ENCODE peak calls at places on chromosomes 12 and 14, in six cellular contexts. K is IMR-90, R is tibial artery, Z is keratinocyte, X is transverse colon, E is left ventricle myocardium inferior. I is an unnamed sample.

GRCh38 chr14:24368562-24369252 is 723 bp downstream of the NFATC4 start:
- DNase-seq in R (peak; percentile 81), Z (no peak), E (peak; percentile 52), K (peak; percentile 74), X (peak; percentile 45), I (no peak)

GRCh38 chr14:55706893-55707292 is 126.9 kb downstream of the KTN1 start:
- DNase-seq in K (peak; percentile 31), Z (no peak), X (no peak), E (no peak), R (no peak), I (no peak)

GRCh38 chr12:102917026-102917787 is at the start of gene PAH:
- DNase-seq in R (no peak), E (no peak), K (no peak), X (peak; percentile 35), Z (no peak), I (no peak)

GRCh38 chr14:67943947-67944346 is 124.4 kb downstream of the RAD51B start:
- DNase-seq in K (peak; percentile 87), Z (no peak), R (peak; percentile 79), X (peak; percentile 75), E (peak; percentile 18), I (no peak)

GRCh38 chr12:9363145-9363544 is 154.9 kb upstream of the PZP start:
- DNase-seq in X (no peak), R (no peak), Z (no peak), K (no peak), E (no peak), I (no peak)

GRCh38 chr12:64528616-64529015 is 76.7 kb downstream of the TBK1 start:
- DNase-seq in X (no peak), R (no peak), K (peak; percentile 20), E (no peak), Z (no peak), I (no peak)

GRCh38 chr12:110699591-110700445 is 10.9 kb upstream of the HVCN1 start:
- DNase-seq in K (no peak), R (no peak), X (no peak), Z (no peak), E (no peak), I (no peak)

GRCh38 chr14:23183479-23183878 is at the start of gene SLC7A8:
- DNase-seq in R (peak; percentile 83), E (peak; percentile 56), X (peak; percentile 67), K (no peak), Z (no peak), I (peak; percentile 20)

GRCh38 chr12:130027798-130028197 is 124.0 kb upstream of the TMEM132D start:
- DNase-seq in K (no peak), X (no peak), R (no peak), E (no peak), Z (no peak), I (no peak)

GRCh38 chr12:124765571-124766489 is 97.8 kb downstream of the SCARB1 start:
- DNase-seq in X (no peak), E (no peak), R (peak; percentile 85), Z (no peak), K (no peak), I (no peak)

GRCh38 chr12:89316705-89317139 is 35.6 kb downstream of the DUSP6 start:
- DNase-seq in X (no peak), K (no peak), Z (no peak), R (no peak), E (no peak), I (no peak)

GRCh38 chr14:33714527-33715222 is 236.2 kb downstream of the EGLN3 start:
- DNase-seq in E (no peak), K (no peak), X (no peak), R (no peak), Z (no peak), I (no peak)

GRCh38 chr14:100341301-100342031 is 18.3 kb downstream of the SLC25A47 start:
- DNase-seq in X (no peak), E (no peak), R (peak; percentile 83), Z (peak; percentile 11), K (peak; percentile 95), I (no peak)

GRCh38 chr12:3171195-3171591 is 94.0 kb downstream of the TSPAN9 start:
- DNase-seq in Z (no peak), X (no peak), K (peak; percentile 45), R (no peak), E (no peak), I (no peak)

GRCh38 chr14:83960832-83961512 is 1569.0 kb upstream of the FLRT2 start:
- DNase-seq in Z (no peak), E (no peak), X (no peak), R (no peak), K (no peak), I (no peak)

GRCh38 chr12:1518763-1519516 is 75.4 kb downstream of the FBXL14 start:
- DNase-seq in R (peak; percentile 54), K (peak; percentile 91), X (no peak), Z (peak; percentile 94), E (no peak), I (no peak)

GRCh38 chr14:60650382-60650961 is 1.2 kb upstream of the SIX1 start:
- DNase-seq in Z (no peak), X (no peak), R (no peak), E (no peak), K (peak; percentile 34), I (no peak)

GRCh38 chr14:105622329-105622955 is 96.1 kb downstream of the TMEM121 start:
- DNase-seq in R (no peak), E (no peak), X (no peak), K (no peak), Z (no peak), I (peak; percentile 34)

GRCh38 chr14:103155013-103155412 is 31.8 kb downstream of the TNFAIP2 start:
- DNase-seq in R (peak; percentile 88), E (peak; percentile 80), X (peak; percentile 34), Z (no peak), K (peak; percentile 13), I (no peak)

GRCh38 chr12:46795988-46796387 is 29.8 kb downstream of the SLC38A4 start:
- DNase-seq in K (no peak), R (no peak), E (no peak), Z (no peak), X (no peak), I (no peak)

GRCh38 chr12:67909091-67909531 is 80.1 kb upstream of the IFNG-AS1 start:
- DNase-seq in E (no peak), Z (no peak), K (peak; percentile 75), R (no peak), X (no peak), I (no peak)

GRCh38 chr12:108004368-108004767 is 124.7 kb upstream of the WSCD2 start:
- DNase-seq in K (no peak), R (no peak), Z (no peak), E (no peak), X (no peak), I (no peak)

GRCh38 chr12:12779529-12779928 is 5.9 kb upstream of the APOLD1 start:
- DNase-seq in X (no peak), Z (peak; percentile 63), K (peak; percentile 96), R (no peak), E (no peak), I (no peak)

GRCh38 chr12:50142993-50143392 is 24.2 kb downstream of the CERS5 start:
- DNase-seq in E (no peak), X (no peak), R (no peak), K (no peak), Z (no peak), I (no peak)

GRCh38 chr12:79006306-79006705 is 141.7 kb downstream of the SYT1 start:
- DNase-seq in E (no peak), R (no peak), X (no peak), Z (no peak), K (peak; percentile 21), I (no peak)
- TF ChIP-seq CTCF in E (no peak), R (no peak), X (no peak), Z (peak; percentile 40), K (peak; percentile 51), I (no peak)

GRCh38 chr14:91869556-91869955 is 2.2 kb upstream of the TC2N start:
- DNase-seq in K (peak; percentile 47), Z (no peak), E (no peak), X (no peak), R (no peak), I (no peak)
- H3K27ac ChIP-seq in K (no peak overlapping the region), Z (no peak overlapping the region), E (peak overlapping the region; percentile 12), X (no peak overlapping the region), R (no peak overlapping the region), I (peak overlapping the region; percentile 97)

GRCh38 chr14:59037620-59038019 is 150.8 kb upstream of the DAAM1 start:
- DNase-seq in Z (no peak), K (no peak), X (no peak), E (no peak), R (no peak), I (no peak)
- H3K27me3 ChIP-seq in Z (no peaks in the 10 kb centered on the region), K (no peaks in the 10 kb centered on the region), X (no peaks in the 10 kb centered on the region), E (no peaks in the 10 kb centered on the region), R (no peaks in the 10 kb centered on the region), I (no peaks in the 10 kb centered on the region)

DNA sequence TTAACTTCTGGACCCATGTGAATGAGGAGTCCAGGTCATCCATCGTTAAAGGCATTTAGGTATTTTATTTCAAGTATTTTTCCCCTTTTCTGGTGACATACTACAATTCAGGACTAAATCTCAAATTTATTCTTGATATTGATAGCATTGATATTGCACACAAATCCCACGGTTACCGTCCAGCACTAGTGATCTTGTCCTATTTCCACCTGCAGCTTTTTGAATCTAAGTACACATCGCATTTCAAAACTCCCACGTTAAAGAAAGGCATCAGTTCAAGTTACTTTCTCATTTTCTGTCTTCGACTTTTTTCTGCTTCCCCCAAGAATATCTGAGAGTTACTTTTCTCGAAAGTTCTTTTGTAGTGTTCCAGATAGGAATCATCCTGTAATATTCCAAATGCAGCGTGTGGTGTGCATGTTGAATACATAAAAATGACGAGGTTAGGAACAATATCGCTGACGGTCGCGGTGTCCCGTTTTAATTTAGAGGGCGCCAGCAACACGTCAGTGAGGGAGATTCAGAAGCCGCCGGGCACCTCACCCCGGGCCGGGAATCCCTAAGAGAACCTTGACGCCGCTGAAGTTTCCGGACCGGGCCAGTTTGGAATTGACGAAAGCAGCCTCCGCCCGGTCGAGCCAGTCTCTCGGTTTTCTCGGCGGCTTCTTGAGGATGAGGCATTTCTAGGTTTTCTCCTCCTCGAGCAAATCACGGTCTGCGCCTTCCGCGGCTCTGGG is 569 bp upstream of the RGS6 start:
- DNase-seq in X (no peak), Z (no peak), R (no peak), K (no peak), E (peak; percentile 34), I (no peak)
- TF ChIP-seq CTCF in X (no peak), Z (no peak), R (no peak), K (no peak), E (no peak), I (no peak)

GRCh38 chr12:83476695-83477094 is 790.0 kb downstream of the TMTC2 start:
- DNase-seq in K (no peak), Z (no peak), X (no peak), R (no peak), E (no peak), I (no peak)

GRCh38 chr12:83474369-83474768 is 787.7 kb downstream of the TMTC2 start:
- DNase-seq in X (no peak), Z (no peak), K (no peak), R (no peak), E (no peak), I (no peak)

GRCh38 chr12:83476006-83476405 is 789.3 kb downstream of the TMTC2 start:
- DNase-seq in R (no peak), E (no peak), K (no peak), X (no peak), Z (no peak), I (no peak)

GRCh38 chr12:83477289-83477688 is 790.6 kb downstream of the TMTC2 start:
- DNase-seq in K (no peak), E (no peak), Z (no peak), R (no peak), X (no peak), I (no peak)

DNA sequence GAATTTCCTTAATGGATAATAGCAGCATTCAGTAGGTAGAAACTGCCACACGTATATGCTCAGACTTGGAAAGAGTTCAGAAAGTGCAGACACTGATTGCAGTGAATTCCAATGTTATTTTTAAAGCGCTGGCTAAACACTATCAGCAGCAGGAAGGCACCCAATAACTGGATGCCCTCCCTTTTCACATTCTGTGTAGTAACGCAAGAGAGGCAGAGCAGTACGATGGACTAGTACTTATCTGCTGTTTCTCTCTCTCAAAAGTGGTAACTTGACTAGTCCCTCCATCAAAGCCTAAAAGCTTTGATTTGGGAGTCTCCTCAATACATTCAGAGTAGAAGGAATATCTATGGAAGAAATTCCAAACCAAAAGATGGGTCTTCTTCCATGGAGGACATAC is 791.0 kb downstream of the TMTC2 start:
- DNase-seq in E (no peak), Z (no peak), R (no peak), X (no peak), K (no peak), I (no peak)
- H3K27ac ChIP-seq in E (peak overlapping the region; percentile 64), Z (no peak overlapping the region), R (no peak overlapping the region), X (no peak overlapping the region), K (no peak overlapping the region), I (no peak overlapping the region)

I was measured in CD4-positive, alpha-beta T cell.